ENCODE peak calls at places on chromosomes 7 and 10, in six cellular contexts. W is kidney epithelial cell, D is foreskin fibroblast, Y is heart left ventricle, V is tibial artery, T is AG09309. J is an unnamed sample.

GRCh38 chr10:35184527-35185171 is 58.0 kb downstream of the CREM start:
- DNase-seq in W (no peak), D (no peak), Y (no peak), V (no peak), T (no peak), J (no peak)

GRCh38 chr10:124150807-124151417 is 57.5 kb upstream of the CHST15 start:
- DNase-seq in W (no peak), D (no peak), Y (no peak), V (no peak), T (no peak), J (no peak)

GRCh38 chr7:131544449-131545425 is 11.7 kb downstream of the PODXL start:
- DNase-seq in W (no peak), D (peak), Y (no peak), V (no peak), T (no peak), J (no peak)

GRCh38 chr7:98351136-98351535 is 49.8 kb downstream of the BAIAP2L1 start:
- DNase-seq in W (no peak), D (no peak), Y (no peak), V (no peak), T (no peak), J (no peak)

GRCh38 chr7:21192662-21193061 is 235.2 kb upstream of the SP4 start:
- DNase-seq in W (peak), D (no peak), Y (no peak), V (no peak), T (no peak), J (no peak)

GRCh38 chr10:17335065-17335464 is 107.0 kb downstream of the VIM start:
- DNase-seq in W (no peak), D (peak), Y (no peak), V (no peak), T (peak), J (peak)

GRCh38 chr7:69722836-69723235 is 124.6 kb downstream of the AUTS2 start:
- DNase-seq in W (no peak), D (peak), Y (no peak), V (no peak), T (no peak), J (peak)

GRCh38 chr7:1490837-1491236 is 13.4 kb downstream of the INTS1 start:
- DNase-seq in W (no peak), D (no peak), Y (no peak), V (no peak), T (no peak), J (no peak)

GRCh38 chr7:22586806-22587180 is 86.8 kb upstream of the STEAP1B start:
- DNase-seq in W (no peak), D (peak), Y (no peak), V (no peak), T (no peak), J (no peak)

GRCh38 chr10:132306951-132307751 is 599 bp downstream of the STK32C start:
- DNase-seq in W (no peak), D (peak), Y (peak), V (no peak), T (no peak), J (no peak)

GRCh38 chr10:660980-661890 is 28.2 kb downstream of the DIP2C start:
- DNase-seq in W (no peak), D (no peak), Y (no peak), V (no peak), T (no peak), J (peak)

GRCh38 chr10:50216894-50217293 is 34.4 kb downstream of the ASAH2 start:
- DNase-seq in W (no peak), D (peak), Y (no peak), V (no peak), T (peak), J (peak)

GRCh38 chr10:71729023-71729649 is 9.6 kb upstream of the C10orf105 start:
- DNase-seq in W (no peak), D (peak), Y (peak), V (peak), T (no peak), J (no peak)

GRCh38 chr10:123781956-123782500 is 109.6 kb downstream of the CPXM2 start:
- DNase-seq in W (no peak), D (no peak), Y (no peak), V (no peak), T (no peak), J (no peak)

GRCh38 chr10:63672491-63672890 is 151.3 kb downstream of the REEP3 start:
- DNase-seq in W (no peak), D (no peak), Y (no peak), V (no peak), T (no peak), J (no peak)

GRCh38 chr7:40315277-40315676 is 180.5 kb downstream of the SUGCT start:
- DNase-seq in W (no peak), D (peak), Y (no peak), V (no peak), T (no peak), J (no peak)

GRCh38 chr10:33406596-33406995 is 72.1 kb upstream of the NRP1 start:
- DNase-seq in W (no peak), D (no peak), Y (no peak), V (no peak), T (no peak), J (no peak)

GRCh38 chr7:157757211-157757610 is 420.4 kb downstream of the DNAJB6 start:
- DNase-seq in W (no peak), D (no peak), Y (no peak), V (no peak), T (no peak), J (no peak)

GRCh38 chr10:102230264-102230860 is 4.3 kb downstream of the ELOVL3 start:
- DNase-seq in W (no peak), D (peak), Y (peak), V (no peak), T (no peak), J (no peak)

GRCh38 chr7:158192184-158192835 is 395.3 kb downstream of the PTPRN2 start:
- DNase-seq in W (no peak), D (no peak), Y (no peak), V (no peak), T (no peak), J (no peak)

GRCh38 chr7:137484326-137484725 is 140.8 kb upstream of the PTN start:
- DNase-seq in W (no peak), D (no peak), Y (no peak), V (no peak), T (no peak), J (no peak)

GRCh38 chr10:102632394-102633062 is 11.8 kb upstream of the TRIM8 start:
- DNase-seq in W (no peak), D (peak), Y (peak), V (no peak), T (no peak), J (no peak)

GRCh38 chr7:28032738-28033380 is 147.7 kb downstream of the JAZF1 start:
- DNase-seq in W (no peak), D (no peak), Y (no peak), V (no peak), T (no peak), J (no peak)

DNA sequence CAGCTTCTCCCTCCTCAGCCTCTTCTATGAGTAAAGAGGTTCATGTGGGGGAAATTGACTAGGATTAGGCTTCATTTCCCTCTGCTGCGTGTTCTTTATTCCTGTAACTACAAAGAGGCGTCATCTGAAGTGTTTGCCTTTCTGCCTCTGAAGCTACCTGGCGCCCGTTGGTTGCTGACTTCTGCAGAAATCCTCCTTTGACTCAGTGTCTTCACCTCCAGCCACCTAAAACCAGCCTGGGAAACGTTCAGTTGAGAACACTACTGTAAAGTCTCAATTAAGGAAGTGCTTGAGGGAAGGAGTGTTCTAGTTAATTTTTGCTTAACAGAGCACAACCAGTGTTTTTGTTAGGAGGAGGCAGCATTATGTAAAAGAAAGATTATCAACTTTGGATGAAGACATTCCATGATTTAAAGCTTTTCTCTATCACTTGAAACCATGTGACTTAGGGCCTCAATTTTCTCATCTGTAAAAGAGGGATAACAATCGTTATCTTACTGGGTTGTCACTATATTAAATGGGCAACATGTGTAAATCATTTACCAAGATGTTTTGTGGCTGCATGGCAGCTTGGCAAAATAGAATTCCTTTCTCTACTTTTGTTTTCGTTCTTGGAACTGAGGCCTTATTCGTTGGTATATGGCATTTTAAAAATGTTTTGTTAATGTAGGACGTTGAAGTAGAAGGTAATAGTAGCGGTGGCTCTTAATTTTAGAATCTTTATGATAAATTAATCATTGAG is 642.9 kb downstream of the SDK1 start:
- DNase-seq in W (no peak), D (no peak), Y (no peak), V (no peak), T (no peak), J (no peak)
- H3K4me3 ChIP-seq in W (no peak), D (no peak), Y (no peak), V (no peak), T (no peak), J (no peak)

GRCh38 chr10:32376027-32376426 is 29.1 kb upstream of the EPC1 start:
- DNase-seq in W (no peak), D (no peak), Y (no peak), V (no peak), T (no peak), J (no peak)
- H3K4me3 ChIP-seq in W (no peak), D (no peak), Y (peak), V (peak), T (peak), J (peak)

GRCh38 chr7:81873559-81873958 is 103.7 kb upstream of the HGF start:
- DNase-seq in W (no peak), D (peak), Y (no peak), V (no peak), T (peak), J (no peak)

GRCh38 chr7:81865754-81866153 is 95.9 kb upstream of the HGF start:
- DNase-seq in W (no peak), D (no peak), Y (no peak), V (no peak), T (no peak), J (no peak)

GRCh38 chr7:81869670-81870069 is 99.8 kb upstream of the HGF start:
- DNase-seq in W (peak), D (peak), Y (no peak), V (no peak), T (no peak), J (no peak)

GRCh38 chr7:81871606-81872265 is 101.9 kb upstream of the HGF start:
- DNase-seq in W (no peak), D (peak), Y (no peak), V (no peak), T (no peak), J (no peak)
- H3K4me3 ChIP-seq in W (no peak), D (no peak), Y (no peak), V (no peak), T (no peak), J (no peak)

DNA sequence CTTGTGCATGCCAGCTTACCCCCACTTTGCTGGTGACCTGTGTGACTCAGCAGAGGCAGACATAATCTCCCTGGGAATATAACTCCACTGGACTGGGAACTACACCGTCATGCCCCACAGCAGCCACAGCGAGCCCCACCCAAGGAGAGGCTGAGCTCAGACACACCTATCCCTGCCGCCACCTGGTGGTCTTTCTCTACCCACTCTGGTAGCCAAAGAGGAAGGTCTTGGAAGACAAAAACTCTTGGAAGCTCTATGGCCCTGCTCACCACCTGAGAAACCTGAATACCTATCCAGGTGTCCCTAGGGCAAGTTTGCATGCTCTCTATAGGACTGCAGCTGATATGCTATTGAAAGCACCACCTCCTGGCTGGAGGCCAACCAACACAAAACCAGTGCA is 48.1 kb downstream of the MYO3A start:
- DNase-seq in W (no peak), D (no peak), Y (no peak), V (no peak), T (no peak), J (no peak)
- H3K4me3 ChIP-seq in W (no peak), D (no peak), Y (no peak), V (no peak), T (no peak), J (no peak)

J was measured in skeletal muscle cell.